ENCODE peak calls at places on chromosomes 12 and 14, in ten cellular contexts. V is OCI-LY7; R is fibroblast of lung; L is K562; W is esophagus squamous epithelium; B is brain microvascular endothelial cell; F is CD8-positive, alpha-beta memory T cell; O is astrocyte; U is CD4-positive, alpha-beta memory T cell; N is sigmoid colon. M is an unnamed sample.

GRCh38 chr12:132505105-132505851 is 15.3 kb downstream of the FBRSL1 start:
- DNase-seq in R (no peak), N (no peak), U (no peak), W (no peak), L (no peak), V (no peak), F (no peak), O (no peak), B (no peak), M (no peak)

GRCh38 chr14:96130854-96131253 is 73.8 kb upstream of the BDKRB2 start:
- DNase-seq in V (no peak), U (no peak), B (no peak), R (peak; percentile 64), W (no peak), F (no peak), L (no peak), N (no peak), O (peak; percentile 54), M (peak; percentile 67)

GRCh38 chr12:4269279-4269991 is 4.1 kb upstream of the CCND2 start:
- DNase-seq in V (peak; percentile 63), B (peak; percentile 34), L (peak; percentile 68), W (no peak), F (peak; percentile 92), N (peak; percentile 95), O (peak; percentile 26), U (peak; percentile 95), R (peak; percentile 41), M (peak; percentile 35)

GRCh38 chr14:79842270-79842669 is 369.0 kb downstream of the DIO2 start:
- DNase-seq in U (no peak), V (no peak), F (no peak), O (peak; percentile 89), R (peak; percentile 91), B (peak; percentile 89), L (no peak), N (peak; percentile 65), W (no peak), M (peak; percentile 55)

GRCh38 chr14:59026086-59026485 is 162.4 kb upstream of the DAAM1 start:
- DNase-seq in F (no peak), O (peak; percentile 39), L (no peak), N (no peak), U (no peak), W (no peak), R (peak; percentile 62), B (no peak), V (no peak), M (peak; percentile 34)

GRCh38 chr14:95953111-95953724 is 76.6 kb downstream of the TUNAR start:
- DNase-seq in W (no peak), B (peak; percentile 0), F (no peak), R (peak; percentile 5), O (no peak), U (no peak), N (no peak), V (peak; percentile 23), L (no peak), M (no peak)

GRCh38 chr12:27967551-27968054 is 4.9 kb downstream of the PTHLH start:
- DNase-seq in B (no peak), L (no peak), O (peak; percentile 26), W (no peak), F (no peak), R (peak; percentile 36), U (no peak), V (no peak), N (no peak), M (no peak)

GRCh38 chr12:120110550-120111501 is 5.7 kb downstream of the RAB35 start:
- DNase-seq in O (no peak), W (peak; percentile 38), N (peak; percentile 84), F (peak; percentile 53), R (no peak), U (peak; percentile 61), B (no peak), V (peak; percentile 79), L (no peak), M (no peak)

GRCh38 chr12:49789992-49790391 is 38.2 kb downstream of the NCKAP5L start:
- DNase-seq in O (no peak), F (no peak), B (no peak), R (no peak), U (no peak), N (no peak), W (no peak), L (peak; percentile 21), V (no peak), M (no peak)

GRCh38 chr12:48917857-48918537 is 7.3 kb downstream of the FKBP11 start:
- DNase-seq in F (peak; percentile 47), O (no peak), B (no peak), W (no peak), N (no peak), V (no peak), R (no peak), L (no peak), U (peak; percentile 65), M (no peak)

GRCh38 chr12:47748899-47749298 is 9.8 kb downstream of the RAPGEF3 start:
- DNase-seq in O (no peak), R (no peak), L (no peak), U (no peak), F (no peak), V (no peak), N (no peak), B (no peak), W (no peak), M (no peak)

GRCh38 chr12:128583453-128583852 is 240.3 kb downstream of the SLC15A4 start:
- DNase-seq in V (no peak), N (no peak), B (no peak), O (no peak), U (no peak), F (no peak), W (no peak), L (peak; percentile 30), R (no peak), M (no peak)

GRCh38 chr12:21538259-21538658 is 12.2 kb downstream of the SPX start:
- DNase-seq in B (no peak), U (no peak), W (no peak), N (no peak), L (no peak), F (no peak), V (no peak), R (no peak), O (no peak), M (no peak)

GRCh38 chr12:12466157-12466556 is 96.5 kb downstream of the DUSP16 start:
- DNase-seq in F (peak; percentile 87), O (no peak), W (no peak), L (no peak), B (no peak), N (no peak), V (no peak), U (peak; percentile 87), R (no peak), M (no peak)

GRCh38 chr12:68342966-68343365 is 10.8 kb upstream of the MDM1 start:
- DNase-seq in B (no peak), U (no peak), N (no peak), V (no peak), L (no peak), W (no peak), F (no peak), O (no peak), R (no peak), M (no peak)

GRCh38 chr12:21697829-21698630 is 40.4 kb upstream of the LDHB start:
- DNase-seq in B (peak; percentile 7), O (peak; percentile 6), F (peak; percentile 23), V (peak; percentile 30), R (peak; percentile 15), W (no peak), N (no peak), U (peak; percentile 43), L (peak; percentile 6), M (no peak)

GRCh38 chr12:105882404-105882803 is 256.4 kb downstream of the NUAK1 start:
- DNase-seq in R (peak; percentile 58), U (no peak), L (no peak), N (no peak), B (no peak), O (peak; percentile 54), F (no peak), V (no peak), W (no peak), M (no peak)

GRCh38 chr12:105892362-105892910 is 246.3 kb downstream of the NUAK1 start:
- DNase-seq in W (no peak), R (peak; percentile 4), L (no peak), O (no peak), U (no peak), F (no peak), B (no peak), N (no peak), V (no peak), M (no peak)

GRCh38 chr12:105888696-105889095 is 250.1 kb downstream of the NUAK1 start:
- DNase-seq in B (peak; percentile 58), F (no peak), N (no peak), V (no peak), U (no peak), O (peak; percentile 93), W (no peak), L (no peak), R (peak; percentile 95), M (no peak)

GRCh38 chr12:105887131-105887530 is 251.6 kb downstream of the NUAK1 start:
- DNase-seq in U (no peak), W (no peak), B (no peak), R (no peak), O (no peak), F (no peak), L (no peak), N (no peak), V (no peak), M (no peak)
- H3K36me3 ChIP-seq in U (no peaks in the 10 kb centered on the region), W (no peaks in the 10 kb centered on the region), B (no peaks in the 10 kb centered on the region), R (no peaks in the 10 kb centered on the region), O (no peaks in the 10 kb centered on the region), F (no peaks in the 10 kb centered on the region), L (no peaks in the 10 kb centered on the region), N (no peaks in the 10 kb centered on the region), V (no peaks in the 10 kb centered on the region), M (no peaks in the 10 kb centered on the region)

DNA sequence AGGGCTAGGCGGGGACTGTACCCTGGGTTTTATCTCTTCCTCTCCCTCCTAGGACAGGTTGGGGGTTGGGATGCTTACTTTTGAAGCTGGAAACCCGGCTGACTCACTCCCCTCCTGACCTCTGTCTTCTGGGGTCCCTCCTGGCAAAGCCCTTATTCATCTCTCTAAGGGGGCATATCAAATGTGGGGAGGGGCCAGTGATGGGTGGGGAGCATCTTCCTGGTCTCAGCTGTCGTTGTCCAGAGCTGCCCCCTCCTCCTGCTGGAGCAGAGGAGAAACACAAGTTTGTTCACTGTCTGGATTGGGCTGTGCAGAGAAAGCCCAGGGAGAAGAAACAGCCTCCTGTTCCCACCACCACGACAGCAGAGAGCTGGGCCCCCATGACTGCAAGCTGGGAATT is 85.8 kb downstream of the TNFAIP2 start:
- DNase-seq in B (no peak), L (peak; percentile 35), U (no peak), R (no peak), V (no peak), N (no peak), W (no peak), F (no peak), O (no peak), M (no peak)
- H3K4me3 ChIP-seq in B (no peak overlapping the region), L (no peak overlapping the region), U (no peak overlapping the region), R (peak overlapping the region; percentile 32), V (no peak overlapping the region), N (no peak overlapping the region), W (peak overlapping the region; percentile 75), F (no peak overlapping the region), O (no peak overlapping the region), M (no peak overlapping the region)

GRCh38 chr14:73269729-73270651 is 32.7 kb downstream of the PAPLN start:
- DNase-seq in F (no peak), B (no peak), N (peak; percentile 68), V (peak; percentile 73), W (no peak), O (peak; percentile 20), R (peak; percentile 31), U (no peak), L (no peak), M (no peak)
- H3K36me3 ChIP-seq in F (no peaks in the 10 kb centered on the region), B (peaks cover 13% of the 10 kb centered on the region), N (peaks cover 18% of the 10 kb centered on the region), V (peaks cover 4% of the 10 kb centered on the region), W (peaks cover 8% of the 10 kb centered on the region), O (peaks cover 6% of the 10 kb centered on the region), R (peaks cover 7% of the 10 kb centered on the region), U (no peaks in the 10 kb centered on the region), L (peaks cover 10% of the 10 kb centered on the region), M (no peaks in the 10 kb centered on the region)

GRCh38 chr14:71532790-71533189 is 399.4 kb upstream of the RGS6 start:
- DNase-seq in O (no peak), V (no peak), F (no peak), R (no peak), L (no peak), N (no peak), W (no peak), U (no peak), B (no peak), M (no peak)
- H3K4me3 ChIP-seq in O (no peak overlapping the region), V (no peak overlapping the region), F (no peak overlapping the region), R (no peak overlapping the region), L (no peak overlapping the region), N (no peak overlapping the region), W (no peak overlapping the region), U (no peak overlapping the region), B (no peak overlapping the region), M (no peak overlapping the region)

M was measured in MG63.